ENCODE peak calls at places on chromosomes 11 and 22, in five cellular contexts. One of them, this sample, is unnamed.

GRCh38 chr11:130262424-130262823 is 52.3 kb downstream of the ZBTB44 start:
- DNase-seq in H9: no peak
- DNase-seq in colonic mucosa: no peak
- DNase-seq in PC-3: no peak
- DNase-seq in right cardiac atrium: no peak
- DNase-seq in this sample: no peak

GRCh38 chr11:63574856-63575602 is 11.8 kb upstream of the PLAAT2 start:
- DNase-seq in right cardiac atrium: peak; percentile 49
- DNase-seq in PC-3: no peak
- DNase-seq in colonic mucosa: peak; percentile 37
- DNase-seq in H9: peak; percentile 14
- DNase-seq in this sample: peak; percentile 46

GRCh38 chr11:46710821-46711269 is 8.2 kb upstream of the F2 start:
- DNase-seq in PC-3: peak; percentile 43
- DNase-seq in H9: no peak
- DNase-seq in right cardiac atrium: peak; percentile 71
- DNase-seq in colonic mucosa: peak; percentile 40
- DNase-seq in this sample: peak; percentile 7

GRCh38 chr22:30238661-30239420 is 7.7 kb downstream of the LIF start:
- DNase-seq in H9: peak; percentile 70
- DNase-seq in PC-3: peak; percentile 54
- DNase-seq in colonic mucosa: peak; percentile 58
- DNase-seq in right cardiac atrium: peak; percentile 65
- DNase-seq in this sample: no peak

GRCh38 chr22:17970205-17970708 is 54.1 kb downstream of the MICAL3 start:
- DNase-seq in colonic mucosa: no peak
- DNase-seq in H9: no peak
- DNase-seq in right cardiac atrium: no peak
- DNase-seq in PC-3: no peak
- DNase-seq in this sample: peak; percentile 66

GRCh38 chr11:73469401-73469800 is 93.2 kb downstream of the RELT start:
- DNase-seq in H9: no peak
- DNase-seq in right cardiac atrium: no peak
- DNase-seq in PC-3: no peak
- DNase-seq in colonic mucosa: no peak
- DNase-seq in this sample: no peak

GRCh38 chr11:30818721-30819120 is 232.6 kb upstream of the MPPED2 start:
- DNase-seq in PC-3: no peak
- DNase-seq in colonic mucosa: no peak
- DNase-seq in right cardiac atrium: no peak
- DNase-seq in H9: no peak
- DNase-seq in this sample: no peak

GRCh38 chr11:70506986-70507385 is 108.7 kb downstream of the CTTN start:
- DNase-seq in colonic mucosa: no peak
- DNase-seq in PC-3: no peak
- DNase-seq in right cardiac atrium: no peak
- DNase-seq in H9: no peak
- DNase-seq in this sample: no peak

GRCh38 chr22:19117111-19117512 is 5.1 kb downstream of the DGCR2 start:
- DNase-seq in PC-3: no peak
- DNase-seq in H9: no peak
- DNase-seq in colonic mucosa: peak; percentile 74
- DNase-seq in right cardiac atrium: no peak
- DNase-seq in this sample: no peak

GRCh38 chr11:78645226-78646202 is 70.8 kb upstream of the NARS2 start:
- DNase-seq in PC-3: peak; percentile 96
- DNase-seq in colonic mucosa: peak; percentile 75
- DNase-seq in H9: peak; percentile 85
- DNase-seq in right cardiac atrium: peak; percentile 55
- DNase-seq in this sample: peak; percentile 91

DNA sequence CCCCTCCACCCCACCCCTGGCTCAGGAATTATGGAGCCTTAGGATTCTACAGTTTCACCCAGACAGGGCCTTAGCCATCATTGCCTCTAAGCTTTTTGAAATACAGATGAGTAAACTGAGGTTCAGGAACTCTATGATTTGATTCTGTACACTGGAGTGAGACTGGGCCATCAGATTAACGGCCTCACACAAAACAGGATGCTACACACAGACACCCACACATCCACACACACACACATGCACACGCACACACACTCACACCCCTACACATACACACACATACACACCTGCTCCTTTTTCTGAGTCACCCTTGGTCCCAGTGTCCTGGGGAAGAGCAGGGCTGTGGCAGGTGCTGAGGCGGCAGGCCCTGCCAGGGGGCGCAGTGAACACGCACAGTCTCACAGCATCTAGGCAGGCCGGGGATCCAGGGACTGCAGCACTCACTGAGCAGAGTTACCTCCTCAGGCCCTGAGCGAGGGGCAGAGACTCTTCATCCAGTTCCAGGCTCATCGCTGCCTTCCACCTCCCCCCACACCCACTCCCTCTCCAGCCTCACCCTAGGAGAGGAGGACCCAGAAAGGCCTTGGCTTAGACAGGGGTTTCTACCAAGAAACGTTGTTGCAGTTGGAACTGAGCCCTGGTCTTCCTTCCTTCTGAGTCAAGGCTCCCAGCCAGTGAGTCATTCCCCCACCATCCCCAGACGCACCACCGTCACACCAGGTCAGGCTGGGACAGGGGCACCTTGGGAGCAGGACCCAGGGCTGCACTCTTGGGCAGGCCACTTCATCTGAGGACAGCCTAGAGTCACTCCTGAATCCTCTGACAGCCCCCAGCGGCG is 89.8 kb upstream of the PARVA start:
- DNase-seq in right cardiac atrium: peak; percentile 83
- DNase-seq in colonic mucosa: peak; percentile 23
- DNase-seq in PC-3: peak; percentile 90
- DNase-seq in H9: peak; percentile 89
- DNase-seq in this sample: peak; percentile 87
- H3K4me1 ChIP-seq in right cardiac atrium: peaks cover 7% of the 10 kb centered on the region
- H3K4me1 ChIP-seq in colonic mucosa: no peaks in the 10 kb centered on the region
- H3K4me1 ChIP-seq in PC-3: peaks cover 61% of the 10 kb centered on the region
- H3K4me1 ChIP-seq in H9: no peaks in the 10 kb centered on the region
- H3K4me1 ChIP-seq in this sample: peaks cover 21% of the 10 kb centered on the region

GRCh38 chr11:16777576-16777975 is 39.1 kb downstream of the C11orf58 start:
- DNase-seq in H9: no peak
- DNase-seq in colonic mucosa: no peak
- DNase-seq in PC-3: no peak
- DNase-seq in right cardiac atrium: no peak
- DNase-seq in this sample: no peak

GRCh38 chr11:16778286-16778685 is 39.8 kb downstream of the C11orf58 start:
- DNase-seq in right cardiac atrium: no peak
- DNase-seq in colonic mucosa: no peak
- DNase-seq in H9: no peak
- DNase-seq in PC-3: no peak
- DNase-seq in this sample: no peak

GRCh38 chr11:16775604-16776283 is 37.3 kb downstream of the C11orf58 start:
- DNase-seq in H9: no peak
- DNase-seq in right cardiac atrium: no peak
- DNase-seq in colonic mucosa: no peak
- DNase-seq in PC-3: no peak
- DNase-seq in this sample: no peak

GRCh38 chr11:16774920-16775603 is 36.6 kb downstream of the C11orf58 start:
- DNase-seq in right cardiac atrium: no peak
- DNase-seq in H9: no peak
- DNase-seq in PC-3: no peak
- DNase-seq in colonic mucosa: no peak
- DNase-seq in this sample: no peak

GRCh38 chr11:16776716-16777115 is 38.3 kb downstream of the C11orf58 start:
- DNase-seq in PC-3: no peak
- DNase-seq in right cardiac atrium: no peak
- DNase-seq in H9: no peak
- DNase-seq in colonic mucosa: no peak
- DNase-seq in this sample: no peak
- H3K4me1 ChIP-seq in PC-3: peaks cover 6% of the 10 kb centered on the region
- H3K4me1 ChIP-seq in right cardiac atrium: no peaks in the 10 kb centered on the region
- H3K4me1 ChIP-seq in H9: peaks cover 5% of the 10 kb centered on the region
- H3K4me1 ChIP-seq in colonic mucosa: no peaks in the 10 kb centered on the region
- H3K4me1 ChIP-seq in this sample: no peaks in the 10 kb centered on the region

DNA sequence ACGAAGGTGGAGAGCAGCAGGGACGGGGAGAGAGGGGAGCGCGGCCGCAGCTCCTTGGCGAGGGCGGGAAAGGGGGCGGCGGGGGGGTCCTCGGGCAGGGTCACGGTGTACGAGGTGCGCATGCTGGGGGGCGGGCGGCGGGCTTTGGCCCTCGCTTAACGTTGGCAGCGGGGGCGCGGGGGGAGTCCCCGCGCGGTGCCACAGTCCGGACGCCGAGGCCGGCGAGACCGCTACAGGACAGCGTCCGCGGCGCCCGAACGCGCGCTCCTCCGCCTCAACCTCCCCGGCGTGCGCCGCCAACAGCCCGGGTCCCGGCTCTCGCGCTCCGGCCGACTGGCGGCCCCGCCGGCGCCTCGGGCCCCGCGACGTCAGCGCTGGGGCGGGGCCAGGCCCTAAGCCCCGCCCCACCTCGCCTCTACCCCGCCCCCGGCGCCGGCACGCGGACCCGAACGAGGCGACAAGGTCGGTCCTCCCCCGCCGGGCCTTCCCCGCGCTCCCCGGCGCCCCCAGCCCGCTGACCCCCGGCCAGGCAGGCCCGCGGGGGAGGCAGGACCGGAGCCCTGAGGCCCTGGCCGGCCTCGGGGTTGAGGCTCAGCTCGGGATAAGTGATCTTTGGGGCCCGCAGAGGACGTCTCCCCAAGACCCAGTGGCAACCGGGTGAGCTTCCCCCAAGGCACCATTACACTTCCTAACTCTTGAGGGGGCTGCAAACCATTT is 17.5 kb downstream of the USP2 start:
- DNase-seq in PC-3: peak; percentile 49
- DNase-seq in H9: no peak
- DNase-seq in right cardiac atrium: peak; percentile 69
- DNase-seq in colonic mucosa: peak; percentile 70
- DNase-seq in this sample: peak; percentile 19
- H3K4me1 ChIP-seq in PC-3: peaks cover 48% of the 10 kb centered on the region
- H3K4me1 ChIP-seq in H9: peaks cover 7% of the 10 kb centered on the region
- H3K4me1 ChIP-seq in right cardiac atrium: peaks cover 9% of the 10 kb centered on the region
- H3K4me1 ChIP-seq in colonic mucosa: peaks cover 17% of the 10 kb centered on the region
- H3K4me1 ChIP-seq in this sample: peaks cover 33% of the 10 kb centered on the region

GRCh38 chr11:65435330-65435931 is 12.8 kb downstream of the NEAT1 start:
- DNase-seq in colonic mucosa: no peak
- DNase-seq in right cardiac atrium: peak; percentile 14
- DNase-seq in PC-3: no peak
- DNase-seq in H9: no peak
- DNase-seq in this sample: no peak
- H3K4me1 ChIP-seq in colonic mucosa: peaks cover 8% of the 10 kb centered on the region
- H3K4me1 ChIP-seq in right cardiac atrium: peaks cover 15% of the 10 kb centered on the region
- H3K4me1 ChIP-seq in PC-3: no peaks in the 10 kb centered on the region
- H3K4me1 ChIP-seq in H9: peaks cover 1% of the 10 kb centered on the region
- H3K4me1 ChIP-seq in this sample: peaks cover 6% of the 10 kb centered on the region

DNA sequence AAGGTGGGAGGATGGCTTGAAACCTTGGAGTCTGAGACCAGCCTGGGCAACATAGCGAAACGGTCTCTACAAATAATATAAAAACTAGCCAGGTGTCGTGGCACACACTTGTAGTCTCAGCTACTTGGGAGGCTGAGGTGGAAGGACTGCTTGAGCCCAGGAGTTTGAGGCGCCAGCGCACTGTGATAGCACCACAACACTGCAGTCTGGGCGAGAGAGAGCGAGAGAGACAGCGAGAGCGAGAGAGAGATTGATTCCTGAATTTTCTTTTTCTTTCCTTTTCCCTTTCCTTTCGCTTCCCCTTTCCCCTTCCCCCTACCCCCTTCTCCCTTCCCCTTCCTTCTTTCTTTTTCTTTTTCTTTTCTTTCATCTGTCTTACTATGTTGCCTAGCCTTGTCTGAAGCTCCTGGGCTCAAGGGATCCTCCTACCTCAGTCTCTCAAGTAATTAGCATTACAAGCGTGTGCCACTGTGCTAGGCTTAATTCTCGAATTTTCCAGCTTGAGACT is 162.4 kb upstream of the ZBED5 start:
- DNase-seq in colonic mucosa: no peak
- DNase-seq in PC-3: no peak
- DNase-seq in H9: no peak
- DNase-seq in right cardiac atrium: no peak
- DNase-seq in this sample: no peak
- H3K4me1 ChIP-seq in colonic mucosa: no peaks in the 10 kb centered on the region
- H3K4me1 ChIP-seq in PC-3: no peaks in the 10 kb centered on the region
- H3K4me1 ChIP-seq in H9: peaks cover 3% of the 10 kb centered on the region
- H3K4me1 ChIP-seq in right cardiac atrium: no peaks in the 10 kb centered on the region
- H3K4me1 ChIP-seq in this sample: no peaks in the 10 kb centered on the region

GRCh38 chr11:1502971-1503707 is 16.6 kb upstream of the MOB2 start:
- DNase-seq in H9: no peak
- DNase-seq in colonic mucosa: no peak
- DNase-seq in right cardiac atrium: peak; percentile 66
- DNase-seq in PC-3: no peak
- DNase-seq in this sample: no peak

GRCh38 chr11:1500466-1501420 is 14.2 kb upstream of the MOB2 start:
- DNase-seq in colonic mucosa: no peak
- DNase-seq in H9: no peak
- DNase-seq in right cardiac atrium: peak; percentile 7
- DNase-seq in PC-3: no peak
- DNase-seq in this sample: no peak

GRCh38 chr11:1501421-1502167 is 15.0 kb upstream of the MOB2 start:
- DNase-seq in right cardiac atrium: peak; percentile 12
- DNase-seq in colonic mucosa: no peak
- DNase-seq in PC-3: no peak
- DNase-seq in H9: no peak
- DNase-seq in this sample: no peak

GRCh38 chr11:1503708-1504104 is 17.1 kb upstream of the MOB2 start:
- DNase-seq in colonic mucosa: no peak
- DNase-seq in right cardiac atrium: peak; percentile 33
- DNase-seq in H9: no peak
- DNase-seq in PC-3: no peak
- DNase-seq in this sample: no peak

DNA sequence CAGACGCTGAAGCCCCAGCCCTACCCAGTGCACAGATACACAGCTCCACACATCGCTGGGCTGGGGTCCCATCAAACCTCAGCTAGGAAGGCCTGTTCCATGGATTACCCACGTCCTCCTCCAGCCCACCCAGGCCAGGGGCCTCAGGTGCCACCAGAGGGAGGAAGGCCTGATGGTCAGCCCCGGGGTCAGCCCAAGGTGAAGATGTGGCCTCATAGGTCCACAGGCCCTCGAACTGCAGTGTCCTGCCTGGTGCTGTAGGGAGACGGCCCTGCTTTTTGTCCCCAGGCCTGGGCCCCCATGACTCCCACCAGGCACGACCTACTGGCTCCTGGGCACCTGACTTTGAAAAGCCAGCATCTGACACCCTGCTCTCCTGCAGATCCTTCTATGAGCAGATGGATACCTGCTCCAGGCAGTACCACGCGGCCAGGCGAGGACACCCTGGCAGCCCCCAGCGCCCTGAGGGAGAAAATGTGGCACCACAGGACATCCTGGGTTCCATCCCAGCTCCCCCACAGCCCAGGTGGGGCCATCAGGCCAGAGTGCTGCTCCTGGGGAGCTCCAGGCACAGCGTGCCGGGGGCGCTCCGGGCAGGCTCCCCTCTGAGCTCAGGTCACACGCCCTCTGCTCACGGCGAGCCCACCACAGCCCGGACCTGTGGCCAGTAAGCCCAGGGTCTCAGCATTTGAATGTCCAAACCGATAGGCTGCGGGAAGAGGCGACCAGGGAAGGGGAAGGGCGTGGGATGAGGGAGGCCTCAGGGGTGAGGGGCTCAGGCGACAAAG is 15.8 kb upstream of the MOB2 start:
- DNase-seq in PC-3: no peak
- DNase-seq in H9: no peak
- DNase-seq in colonic mucosa: no peak
- DNase-seq in right cardiac atrium: peak; percentile 11
- DNase-seq in this sample: no peak
- H3K4me1 ChIP-seq in PC-3: no peaks in the 10 kb centered on the region
- H3K4me1 ChIP-seq in H9: no peaks in the 10 kb centered on the region
- H3K4me1 ChIP-seq in colonic mucosa: no peaks in the 10 kb centered on the region
- H3K4me1 ChIP-seq in right cardiac atrium: peaks cover 23% of the 10 kb centered on the region
- H3K4me1 ChIP-seq in this sample: no peaks in the 10 kb centered on the region